ENCODE peak calls at places on chromosomes 11 and 22, in six cellular contexts. U, M, K, P, L and R are unnamed samples. For H3K4me1, the result is how much of the 10 kb centered on the place peaks cover.

GRCh38 chr11:128467041-128467440 is 120.3 kb downstream of the ETS1 start:
- DNase-seq in U (no peak), M (no peak), K (no peak), P (no peak), L (no peak), R (no peak)

GRCh38 chr11:61362542-61362875 is 335 bp downstream of the TMEM138 start:
- DNase-seq in U (peak), M (no peak), K (no peak), P (peak), L (no peak), R (no peak)

GRCh38 chr22:22103078-22103593 is 120.5 kb upstream of the TOP3B start:
- DNase-seq in U (no peak), M (no peak), K (no peak), P (no peak), L (no peak), R (no peak)

GRCh38 chr11:93530468-93530826 is 12.7 kb downstream of the SMCO4 start:
- DNase-seq in U (no peak), M (no peak), K (no peak), P (no peak), L (no peak), R (no peak)

GRCh38 chr11:123690490-123690889 is 36.1 kb upstream of the SCN3B start:
- DNase-seq in U (no peak), M (no peak), K (no peak), P (no peak), L (no peak), R (no peak)

GRCh38 chr11:3669128-3669527 is 2.1 kb downstream of the CHRNA10 start:
- DNase-seq in U (no peak), M (no peak), K (no peak), P (no peak), L (no peak), R (no peak)

GRCh38 chr11:125165111-125165663 is 636 bp downstream of the PKNOX2 start:
- DNase-seq in U (no peak), M (peak), K (peak), P (peak), L (peak), R (peak)

GRCh38 chr22:27866136-27867091 is 52.6 kb downstream of the PITPNB start:
- DNase-seq in U (no peak), M (peak), K (peak), P (no peak), L (no peak), R (peak)

GRCh38 chr11:102279641-102280170 is 37.6 kb upstream of the BIRC3 start:
- DNase-seq in U (peak), M (peak), K (no peak), P (peak), L (no peak), R (no peak)

GRCh38 chr11:20131744-20132666 is 28.3 kb downstream of the DBX1 start:
- DNase-seq in U (peak), M (peak), K (peak), P (peak), L (peak), R (peak)

GRCh38 chr11:99069831-99070444 is 49.2 kb downstream of the CNTN5 start:
- DNase-seq in U (peak), M (peak), K (no peak), P (peak), L (no peak), R (peak)

GRCh38 chr11:61797263-61797944 is 4.7 kb downstream of the FEN1 start:
- DNase-seq in U (peak), M (peak), K (peak), P (peak), L (peak), R (peak)

GRCh38 chr11:65646921-65647701 is 9.2 kb downstream of the SIPA1 start:
- DNase-seq in U (no peak), M (peak), K (peak), P (no peak), L (no peak), R (peak)

GRCh38 chr11:27402450-27402849 is 39.4 kb upstream of the CCDC34 start:
- DNase-seq in U (no peak), M (no peak), K (no peak), P (no peak), L (no peak), R (no peak)
- H3K4me3 ChIP-seq in U (no peak), M (no peak), K (no peak), P (no peak), L (no peak), R (no peak)

GRCh38 chr11:64224151-64224890 is 1.7 kb downstream of the TRPT1 start:
- DNase-seq in U (no peak), M (no peak), K (no peak), P (no peak), L (no peak), R (peak)

GRCh38 chr11:64224891-64225607 is 937 bp downstream of the TRPT1 start:
- DNase-seq in U (peak), M (peak), K (no peak), P (no peak), L (no peak), R (peak)

GRCh38 chr11:64222651-64223000 is 3.4 kb downstream of the TRPT1 start:
- DNase-seq in U (no peak), M (no peak), K (no peak), P (no peak), L (no peak), R (no peak)

GRCh38 chr11:64220798-64221197 is 5.2 kb downstream of the TRPT1 start:
- DNase-seq in U (no peak), M (no peak), K (no peak), P (no peak), L (no peak), R (no peak)

DNA sequence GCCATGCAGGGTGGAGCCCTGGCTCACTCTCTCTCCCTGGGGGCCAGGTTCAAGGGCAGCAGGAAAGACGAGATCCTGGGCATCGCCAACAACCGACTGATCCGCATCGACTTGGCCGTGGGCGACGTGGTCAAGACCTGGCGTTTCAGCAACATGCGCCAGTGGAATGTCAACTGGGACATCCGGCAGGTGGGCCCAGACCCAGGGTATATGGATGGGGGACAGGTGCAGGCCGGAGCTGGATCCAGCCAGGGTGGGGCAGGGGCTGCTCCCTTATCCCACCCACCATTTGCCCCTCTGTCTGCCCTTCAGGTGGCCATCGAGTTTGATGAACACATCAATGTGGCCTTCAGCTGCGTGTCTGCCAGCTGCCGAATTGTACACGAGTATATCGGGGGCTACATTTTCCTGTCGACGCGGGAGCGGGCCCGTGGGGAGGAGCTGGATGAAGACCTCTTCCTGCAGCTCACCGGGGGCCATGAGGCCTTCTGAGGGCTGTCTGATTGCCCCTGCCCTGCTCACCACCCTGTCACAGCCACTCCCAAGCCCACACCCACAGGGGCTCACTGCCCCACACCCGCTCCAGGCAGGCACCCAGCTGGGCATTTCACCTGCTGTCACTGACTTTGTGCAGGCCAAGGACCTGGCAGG is 2.9 kb downstream of the TRPT1 start:
- DNase-seq in U (no peak), M (no peak), K (no peak), P (no peak), L (no peak), R (peak)
- H3K4me1 ChIP-seq in U (under half), M (under half), K (under half), P (under half), L (under half), R (under half)

DNA sequence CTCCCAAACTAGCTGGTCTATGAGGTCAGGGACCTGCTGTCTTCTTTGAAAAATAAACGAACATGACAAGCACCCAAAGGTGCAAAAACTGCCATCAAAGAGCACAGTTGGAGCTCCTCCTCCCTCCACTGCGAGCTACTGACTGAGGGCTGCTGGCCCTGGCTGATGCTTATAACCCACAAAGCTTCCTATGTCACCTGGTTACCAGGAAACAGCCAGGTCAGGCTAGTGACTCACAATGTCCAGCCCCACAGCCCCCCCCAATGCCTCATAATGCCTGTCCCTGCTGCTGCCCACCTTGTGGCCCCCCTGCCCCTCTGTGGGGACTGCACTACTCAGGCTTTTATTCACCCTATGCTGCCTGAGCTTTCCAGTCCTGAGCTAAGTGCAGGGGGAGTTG is at the start of gene DRICH1:
- DNase-seq in U (no peak), M (no peak), K (no peak), P (no peak), L (no peak), R (no peak)
- TF ChIP-seq CTCF in U (no peak), M (no peak), K (no peak), P (no peak), L (no peak), R (no peak)

DNA sequence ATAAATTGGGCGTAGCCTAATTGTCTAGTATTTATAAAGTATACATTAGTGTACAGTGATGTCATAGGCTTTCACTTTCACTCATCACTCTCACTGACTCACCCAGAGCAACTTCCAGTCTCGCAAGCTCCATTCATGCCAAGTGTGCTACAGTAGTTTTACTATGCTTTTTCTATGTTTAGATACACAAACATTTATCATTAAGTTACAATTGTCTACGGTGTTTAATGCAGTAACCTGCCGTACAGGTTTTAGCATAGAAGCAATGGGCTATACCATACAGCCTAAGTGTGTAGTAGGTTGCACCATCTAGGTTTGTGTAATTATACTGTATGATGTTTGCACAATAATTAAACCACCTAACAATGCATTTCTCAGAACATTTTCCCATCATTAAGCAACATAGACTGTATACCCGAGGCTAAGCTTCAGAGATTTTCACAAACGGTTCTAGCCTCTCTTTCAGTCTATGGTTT is 17.5 kb downstream of the OR9G1 start:
- DNase-seq in U (no peak), M (no peak), K (no peak), P (no peak), L (no peak), R (no peak)
- H3K4me3 ChIP-seq in U (no peak), M (no peak), K (no peak), P (no peak), L (no peak), R (no peak)

GRCh38 chr11:12679471-12679870 is 5.2 kb downstream of the TEAD1 start:
- DNase-seq in U (no peak), M (no peak), K (no peak), P (no peak), L (no peak), R (no peak)

GRCh38 chr11:12680246-12680939 is 6.2 kb downstream of the TEAD1 start:
- DNase-seq in U (peak), M (no peak), K (peak), P (peak), L (peak), R (no peak)

GRCh38 chr11:12677131-12677530 is 2.9 kb downstream of the TEAD1 start:
- DNase-seq in U (no peak), M (no peak), K (no peak), P (no peak), L (no peak), R (no peak)

GRCh38 chr11:12678092-12678491 is 3.9 kb downstream of the TEAD1 start:
- DNase-seq in U (no peak), M (no peak), K (no peak), P (no peak), L (no peak), R (no peak)

GRCh38 chr11:12678991-12679390 is 4.8 kb downstream of the TEAD1 start:
- DNase-seq in U (no peak), M (no peak), K (no peak), P (no peak), L (no peak), R (no peak)
- H3K4me1 ChIP-seq in U (under half), M (under half), K (half or more), P (under half), L (half or more), R (under half)

GRCh38 chr11:1546077-1546535 is 26.0 kb downstream of the DUSP8 start:
- DNase-seq in U (no peak), M (no peak), K (no peak), P (no peak), L (no peak), R (no peak)

GRCh38 chr11:1547467-1548098 is 24.5 kb downstream of the DUSP8 start:
- DNase-seq in U (no peak), M (no peak), K (no peak), P (no peak), L (no peak), R (no peak)

GRCh38 chr11:1548221-1549070 is 23.6 kb downstream of the DUSP8 start:
- DNase-seq in U (no peak), M (peak), K (peak), P (peak), L (peak), R (peak)

GRCh38 chr11:1545432-1545831 is 26.6 kb downstream of the DUSP8 start:
- DNase-seq in U (no peak), M (no peak), K (no peak), P (no peak), L (no peak), R (no peak)

DNA sequence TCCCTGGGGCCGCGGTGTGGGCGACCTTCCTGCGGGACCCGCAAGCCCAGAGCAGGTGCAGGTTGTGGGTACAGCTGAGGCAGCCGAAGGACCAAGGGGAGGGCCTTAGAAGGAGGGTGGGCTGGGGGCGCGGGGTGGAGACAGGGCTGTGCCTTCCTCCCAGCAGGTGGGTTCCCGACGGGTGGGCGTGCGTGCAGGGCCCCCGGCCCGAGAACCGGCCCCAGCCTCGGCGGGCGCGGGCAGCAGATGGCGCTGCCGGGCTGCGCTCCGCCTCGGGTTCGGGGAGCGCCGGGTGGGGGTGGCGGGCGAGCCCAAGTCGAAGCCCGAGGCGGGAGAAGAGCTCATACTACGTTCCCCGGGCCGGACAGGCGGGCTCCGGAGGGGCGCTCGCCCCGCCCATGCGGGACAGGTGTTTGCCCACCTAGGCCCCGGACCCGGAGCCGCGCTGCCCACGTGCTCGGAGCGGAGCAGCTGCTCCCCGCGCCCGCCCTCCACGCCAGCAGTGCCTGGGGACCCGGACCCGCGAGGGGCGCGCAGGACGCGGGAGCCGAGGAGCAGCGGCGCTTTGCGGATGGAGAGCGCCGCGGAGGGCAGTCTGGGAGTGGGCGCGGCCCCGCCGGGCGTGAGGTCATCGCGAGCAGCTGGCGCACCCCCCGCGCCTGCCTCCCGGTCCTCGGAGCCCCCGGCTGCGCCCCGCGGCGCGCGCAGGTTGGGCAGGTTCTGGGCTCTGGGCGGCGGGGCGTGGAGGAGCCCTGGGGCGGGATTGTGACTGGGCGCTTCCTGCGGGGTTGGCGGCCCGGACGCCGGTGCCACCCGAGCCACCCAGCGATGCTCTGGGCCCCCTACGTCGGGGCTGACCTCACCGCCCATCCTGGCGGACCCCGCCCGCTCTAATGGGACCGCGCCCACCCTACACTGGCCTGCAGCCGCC is 25.3 kb downstream of the DUSP8 start:
- DNase-seq in U (peak), M (peak), K (peak), P (peak), L (peak), R (no peak)
- TF ChIP-seq CTCF in U (peak), M (peak), K (peak), P (peak), L (peak), R (peak)

GRCh38 chr22:36356708-36357694 is 30.8 kb downstream of the MYH9 start:
- DNase-seq in U (no peak), M (no peak), K (no peak), P (no peak), L (no peak), R (no peak)
- H3K4me3 ChIP-seq in U (peak), M (no peak), K (no peak), P (no peak), L (no peak), R (no peak)